ENCODE peak calls at places on chromosomes 11 and 22, in ten cellular contexts. S is cardiac muscle cell, M is uterus, Y is kidney, D is thyroid gland, C is body of pancreas, W is left ventricle myocardium inferior, K is PC-9, B is lower lobe of right lung, Z is IMR-90. A is an unnamed sample. For H3K4me1, the result is how much of the 10 kb centered on the place peaks cover.

GRCh38 chr11:24321229-24321628 is 175.6 kb upstream of the LUZP2 start:
- DNase-seq in B (no peak), Z (no peak), D (no peak), C (no peak), W (no peak), M (no peak), Y (no peak), K (no peak), S (peak), A (no peak)

GRCh38 chr11:18958221-18958910 is 19.2 kb upstream of the MRGPRX1 start:
- DNase-seq in S (no peak), C (no peak), Y (no peak), D (no peak), B (no peak), W (no peak), K (peak), Z (no peak), M (no peak), A (no peak)

GRCh38 chr11:23932485-23932898 is 564.4 kb upstream of the LUZP2 start:
- DNase-seq in D (no peak), W (no peak), Y (no peak), Z (peak), C (no peak), K (no peak), B (no peak), S (no peak), M (no peak), A (no peak)

GRCh38 chr11:44068180-44068579 is 2.1 kb downstream of the ACCS start:
- DNase-seq in W (no peak), K (no peak), S (no peak), D (no peak), M (no peak), Y (no peak), C (no peak), Z (no peak), B (no peak), A (no peak)

GRCh38 chr22:29892757-29893156 is 9.8 kb downstream of the MTMR3 start:
- DNase-seq in C (no peak), K (no peak), B (no peak), S (no peak), Y (no peak), D (no peak), W (no peak), M (no peak), Z (no peak), A (no peak)

GRCh38 chr22:37162221-37163095 is 12.7 kb upstream of the IL2RB start:
- DNase-seq in D (no peak), W (no peak), S (no peak), B (no peak), K (no peak), C (no peak), Y (peak), Z (no peak), M (no peak), A (no peak)

GRCh38 chr11:43547411-43547718 is 133.2 kb upstream of the HSD17B12 start:
- DNase-seq in Y (peak), D (peak), S (no peak), Z (no peak), B (no peak), M (peak), K (no peak), C (peak), W (no peak), A (no peak)

GRCh38 chr11:44913502-44913901 is 37.2 kb downstream of the TP53I11 start:
- DNase-seq in M (no peak), C (no peak), B (no peak), D (no peak), K (no peak), Z (no peak), S (no peak), Y (no peak), W (no peak), A (no peak)

GRCh38 chr11:111185259-111185658 is 60.3 kb upstream of the POU2AF2 start:
- DNase-seq in K (no peak), D (no peak), S (no peak), C (no peak), Y (no peak), W (no peak), B (no peak), M (no peak), Z (peak), A (no peak)

GRCh38 chr22:44947029-44947428 is 62.8 kb downstream of the PHF21B start:
- DNase-seq in W (no peak), S (no peak), B (no peak), Y (no peak), Z (no peak), K (no peak), D (no peak), C (no peak), M (no peak), A (no peak)

GRCh38 chr11:92846542-92847125 is 122.8 kb upstream of the MTNR1B start:
- DNase-seq in K (no peak), C (no peak), D (no peak), B (no peak), M (no peak), Z (peak), S (no peak), Y (no peak), W (no peak), A (no peak)

GRCh38 chr11:59281177-59281576 is 68.5 kb upstream of the MPEG1 start:
- DNase-seq in C (no peak), W (no peak), M (no peak), D (no peak), S (no peak), Z (no peak), K (no peak), B (no peak), Y (no peak), A (no peak)

GRCh38 chr11:8262552-8263108 is 1.0 kb downstream of the LMO1 start:
- DNase-seq in S (peak), D (peak), B (peak), Y (peak), C (peak), M (peak), W (peak), Z (peak), K (no peak), A (no peak)

GRCh38 chr11:66068923-66069714 is 953 bp upstream of the PACS1 start:
- DNase-seq in M (no peak), W (peak), K (no peak), Z (peak), B (no peak), D (peak), Y (peak), S (peak), C (peak), A (peak)

GRCh38 chr11:75582935-75583709 is 21.1 kb downstream of the SERPINH1 start:
- DNase-seq in K (peak), M (peak), W (peak), S (peak), C (peak), Y (peak), B (peak), Z (peak), D (peak), A (peak)

GRCh38 chr11:2647953-2648352 is 51.8 kb downstream of the KCNQ1OT1 start:
- DNase-seq in M (no peak), K (no peak), Y (no peak), B (no peak), Z (no peak), D (no peak), S (no peak), W (no peak), C (no peak), A (no peak)
- H3K4me1 ChIP-seq in M (under half), K (under half), Y (under half), B (under half), Z (under half), D (under half), S (under half), W (under half), C (under half), A (under half)

GRCh38 chr11:70226967-70227366 is 23.9 kb downstream of the FADD start:
- DNase-seq in W (no peak), M (no peak), S (peak), K (peak), D (no peak), B (peak), Y (no peak), Z (no peak), C (no peak), A (no peak)
- TF ChIP-seq CTCF in W (no peak), M (no peak), S (no peak), K (peak), D (no peak), B (peak), Y (no peak), Z (peak), C (no peak), A (no peak)

GRCh38 chr11:69438286-69438920 is 43.1 kb upstream of the LINC01488 start:
- DNase-seq in M (no peak), S (no peak), D (no peak), C (no peak), W (no peak), B (no peak), Z (no peak), K (no peak), Y (no peak), A (no peak)

GRCh38 chr11:69436041-69436982 is 45.2 kb upstream of the LINC01488 start:
- DNase-seq in S (no peak), D (no peak), K (no peak), Y (peak), B (peak), M (no peak), W (no peak), C (peak), Z (no peak), A (no peak)

GRCh38 chr11:69437876-69438205 is 43.6 kb upstream of the LINC01488 start:
- DNase-seq in S (no peak), K (no peak), C (no peak), W (no peak), D (no peak), B (no peak), Z (no peak), Y (no peak), M (no peak), A (no peak)

GRCh38 chr11:69435161-69435990 is 46.1 kb upstream of the LINC01488 start:
- DNase-seq in C (peak), K (no peak), B (peak), W (no peak), Y (peak), Z (no peak), D (no peak), M (no peak), S (no peak), A (no peak)

DNA sequence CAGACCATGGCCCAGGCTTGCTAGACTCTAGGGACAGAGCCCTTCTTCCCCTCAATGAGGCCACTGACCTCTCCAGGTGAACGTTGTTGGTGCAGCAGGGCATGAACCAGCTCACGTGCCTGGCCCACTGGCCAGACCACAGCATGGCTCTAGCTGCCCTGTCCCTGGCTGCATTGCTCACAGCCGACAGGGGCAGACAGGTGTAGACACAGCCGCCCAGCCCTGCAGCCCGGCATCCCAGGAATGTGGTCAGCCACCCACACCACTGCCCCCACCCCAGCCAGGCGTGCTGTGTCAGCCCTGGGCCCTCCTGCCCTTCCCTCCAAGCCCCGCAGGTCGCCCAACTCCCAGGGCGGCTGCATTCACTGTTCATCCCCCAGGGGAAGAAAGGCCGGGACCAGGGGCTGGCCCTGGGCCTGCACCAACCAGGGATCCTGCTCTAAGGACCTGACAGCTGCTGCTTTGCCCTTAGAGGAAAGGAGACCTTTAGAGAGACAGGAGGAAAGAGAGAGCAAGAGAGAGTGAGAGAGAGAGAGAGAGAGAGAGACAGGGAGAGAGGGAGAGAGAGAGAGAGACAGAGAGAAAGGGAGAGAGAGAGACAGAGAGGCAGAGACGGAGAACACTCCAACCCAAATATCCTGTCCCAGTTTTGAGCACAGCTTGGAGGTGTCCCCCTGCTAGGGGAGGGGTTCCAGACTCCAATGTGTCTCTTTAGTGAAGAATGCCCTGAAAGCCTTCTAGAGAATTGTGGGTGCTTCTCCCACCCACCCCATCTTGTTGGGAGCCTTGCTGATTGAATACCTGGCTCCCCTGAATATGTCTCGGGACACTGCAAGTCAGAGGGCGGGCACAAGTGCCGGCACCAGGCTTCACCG is 44.2 kb upstream of the LINC01488 start:
- DNase-seq in D (peak), B (peak), Z (no peak), K (peak), W (no peak), S (peak), C (peak), M (no peak), Y (peak), A (no peak)
- H3K4me3 ChIP-seq in D (no peak), B (no peak), Z (no peak), K (no peak), W (no peak), S (no peak), C (no peak), M (no peak), Y (no peak), A (no peak)

DNA sequence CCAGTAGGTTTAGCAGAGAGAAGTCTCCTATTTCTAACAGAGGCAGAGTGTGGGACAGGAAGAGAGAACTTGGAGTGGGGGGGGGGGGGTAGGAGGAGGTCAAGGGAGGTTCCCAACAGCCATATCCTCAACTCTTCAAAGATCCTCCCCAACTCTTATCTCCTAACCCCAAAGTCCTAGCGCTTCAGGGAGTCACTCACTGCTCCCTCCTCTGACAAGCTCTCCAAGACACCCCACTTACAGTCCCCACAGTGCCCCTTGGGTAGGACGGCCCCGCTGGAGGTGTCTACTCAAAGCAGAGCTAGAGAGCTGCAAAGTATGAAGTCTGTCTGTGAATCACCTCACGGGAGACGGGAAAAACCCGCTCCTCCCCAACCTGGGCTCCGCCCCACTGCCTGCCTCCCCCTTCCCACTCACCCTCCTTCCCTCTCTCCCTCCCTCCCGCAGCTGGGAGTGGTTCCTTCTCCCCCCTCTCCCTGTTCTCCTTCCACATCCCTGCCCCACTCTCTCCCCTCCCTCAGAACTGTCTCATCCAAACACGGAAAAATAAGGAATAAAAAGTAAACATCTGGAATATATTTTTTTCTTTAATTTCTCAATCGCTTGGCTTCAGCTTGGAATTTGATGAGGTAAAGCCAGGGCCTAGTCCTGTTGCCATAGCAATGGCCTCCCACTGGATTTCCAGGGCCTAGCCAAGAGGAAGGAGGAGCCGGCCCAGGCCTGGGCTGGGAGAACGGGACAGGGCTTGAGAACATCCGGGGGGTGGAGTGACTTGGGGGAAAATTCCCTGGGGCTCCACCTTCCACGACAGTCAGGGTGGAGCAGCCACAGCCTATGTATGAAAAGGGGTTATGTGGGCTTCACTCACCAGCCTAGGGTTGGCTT is 2.5 kb downstream of the TNKS1BP1 start:
- DNase-seq in M (peak), D (peak), Y (peak), Z (peak), S (peak), B (peak), K (peak), W (peak), C (peak), A (peak)
- H3K4me1 ChIP-seq in M (under half), D (half or more), Y (under half), Z (under half), S (under half), B (half or more), K (under half), W (half or more), C (half or more), A (half or more)